ENCODE peak calls at places on chromosomes 4 and X, in eight cellular contexts. W, N, V, S, K, Q, C and T are unnamed samples.

GRCh38 chrX:101219840-101220191 is 230 bp downstream of the DRP2 start:
- DNase-seq in K (peak; percentile 49), Q (no peak), N (peak; percentile 38), S (no peak), W (peak; percentile 11), V (no peak), C (no peak), T (no peak)

GRCh38 chrX:103878466-103879151 is 46.6 kb upstream of the RAB9B start:
- DNase-seq in W (no peak), Q (no peak), V (no peak), C (peak; percentile 52), S (no peak), K (peak; percentile 72), N (no peak), T (no peak)

GRCh38 chr4:7806724-7807123 is 132.9 kb downstream of the AFAP1 start:
- DNase-seq in N (no peak), V (peak; percentile 11), W (no peak), K (no peak), S (no peak), Q (no peak), C (no peak), T (no peak)

GRCh38 chr4:87949961-87950360 is 25.6 kb upstream of the SPP1 start:
- DNase-seq in N (no peak), C (peak; percentile 5), V (no peak), S (peak; percentile 54), W (no peak), Q (no peak), K (peak; percentile 50), T (no peak)

GRCh38 chr4:141338238-141338637 is 117.5 kb downstream of the ZNF330 start:
- DNase-seq in S (no peak), Q (no peak), K (no peak), C (no peak), N (no peak), W (no peak), V (no peak), T (no peak)

GRCh38 chr4:41963105-41963504 is 18.5 kb upstream of the DCAF4L1 start:
- DNase-seq in Q (no peak), N (no peak), W (no peak), K (peak; percentile 50), V (no peak), C (peak; percentile 41), S (no peak), T (no peak)

GRCh38 chr4:39818646-39819045 is 120.7 kb downstream of the UBE2K start:
- DNase-seq in V (peak; percentile 37), S (no peak), K (no peak), N (no peak), W (no peak), C (no peak), Q (no peak), T (no peak)

GRCh38 chr4:113148925-113149324 is 99.5 kb downstream of the ANK2 start:
- DNase-seq in S (no peak), Q (no peak), N (no peak), V (no peak), C (no peak), K (no peak), W (no peak), T (no peak)

GRCh38 chr4:138223191-138223910 is 18.8 kb downstream of the SLC7A11 start:
- DNase-seq in W (no peak), N (no peak), Q (no peak), K (no peak), S (no peak), V (no peak), C (no peak), T (no peak)

GRCh38 chrX:152865232-152865920 is 32.5 kb upstream of the ZNF185 start:
- DNase-seq in Q (no peak), W (no peak), S (no peak), N (no peak), V (no peak), K (no peak), C (no peak), T (no peak)

GRCh38 chrX:101449279-101449678 is 36.0 kb upstream of the ARMCX4 start:
- DNase-seq in C (no peak), W (no peak), Q (no peak), S (no peak), V (no peak), K (no peak), N (no peak), T (no peak)

GRCh38 chr4:26385690-26386089 is 64.9 kb downstream of the RBPJ start:
- DNase-seq in N (no peak), Q (no peak), C (no peak), K (no peak), V (no peak), W (no peak), S (no peak), T (no peak)

DNA sequence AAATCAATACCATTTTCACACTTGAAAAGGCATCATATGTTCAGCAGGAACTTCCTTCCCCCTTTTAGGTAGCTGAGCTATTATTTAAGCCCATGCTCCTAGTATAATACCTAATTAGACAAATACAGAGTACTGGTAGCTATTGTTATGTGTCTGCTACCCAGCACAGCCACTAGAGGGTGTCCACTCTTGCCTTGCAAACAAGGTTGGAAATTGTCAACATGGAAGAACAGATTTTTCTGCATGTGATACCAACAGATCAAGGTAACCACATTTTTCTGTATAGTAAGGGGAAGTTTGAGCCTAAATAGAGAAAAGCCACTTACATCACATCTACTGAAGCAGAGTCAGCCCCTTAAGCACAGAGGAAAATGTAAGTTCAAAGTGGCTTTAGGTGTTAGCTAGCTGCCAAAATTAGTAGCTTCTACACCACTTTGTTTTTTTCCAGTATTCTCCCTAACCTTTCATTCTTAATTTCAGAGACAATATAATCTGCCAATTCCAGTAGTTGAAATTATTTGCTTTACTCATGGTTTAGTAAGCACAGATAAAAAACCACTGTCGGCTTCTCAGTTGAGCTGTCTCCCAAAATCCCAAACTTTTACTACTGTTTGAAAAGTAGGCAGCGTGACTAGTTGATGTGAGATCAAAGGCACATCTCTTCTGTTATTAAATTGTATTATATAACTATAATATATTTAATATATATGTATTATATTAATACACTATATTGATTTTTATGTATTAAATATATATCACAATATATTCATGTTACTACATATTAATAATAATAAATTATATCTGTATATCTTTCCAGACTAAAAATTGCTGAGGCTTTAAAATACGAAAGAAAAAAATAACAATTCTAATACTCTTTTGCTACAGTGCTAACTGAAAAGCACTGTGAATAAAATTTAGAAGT is 38.2 kb downstream of the EDNRA start:
- DNase-seq in C (peak; percentile 81), W (peak; percentile 47), K (peak; percentile 93), Q (peak; percentile 27), N (peak; percentile 65), S (peak; percentile 65), V (no peak), T (peak; percentile 33)
- TF ChIP-seq CTCF in C (peak; percentile 96), W (peak; percentile 76), K (peak; percentile 97), Q (no peak), N (peak; percentile 87), S (peak; percentile 86), V (peak; percentile 81), T (peak; percentile 87)

DNA sequence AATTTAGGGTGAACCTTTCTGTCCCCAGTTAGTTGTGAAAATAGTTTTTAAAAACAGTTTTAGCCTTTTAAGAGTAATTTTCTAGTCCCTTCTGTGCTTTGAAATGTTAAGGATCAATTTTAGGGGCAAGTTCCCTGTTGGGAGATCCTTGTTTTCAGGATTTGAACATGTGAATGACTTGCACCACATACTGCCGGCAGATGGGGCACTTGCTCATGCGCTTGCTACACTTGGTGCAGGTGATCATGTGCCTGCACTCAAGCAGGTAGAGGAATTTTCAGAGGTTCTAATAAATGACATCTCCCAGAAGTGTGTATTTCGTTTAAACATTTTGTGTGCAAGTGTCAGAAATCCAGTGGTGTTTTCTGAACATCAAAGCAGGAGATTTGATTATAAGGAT is 195.9 kb downstream of the CHM start:
- DNase-seq in N (peak; percentile 18), C (no peak), S (peak; percentile 21), K (peak; percentile 34), V (no peak), W (no peak), Q (no peak), T (no peak)
- TF ChIP-seq CTCF in N (no peak), C (no peak), S (peak; percentile 20), K (peak; percentile 69), V (peak; percentile 11), W (no peak), Q (no peak), T (peak; percentile 69)

GRCh38 chr4:55431710-55432336 is 36.1 kb downstream of the TMEM165 start:
- DNase-seq in S (no peak), K (no peak), Q (no peak), N (no peak), W (no peak), V (no peak), C (no peak), T (no peak)

GRCh38 chr4:55437356-55437796 is 41.6 kb downstream of the TMEM165 start:
- DNase-seq in C (no peak), W (no peak), K (peak; percentile 73), V (no peak), N (no peak), Q (no peak), S (peak; percentile 40), T (no peak)

GRCh38 chr4:55437823-55438222 is 42.1 kb downstream of the TMEM165 start:
- DNase-seq in W (no peak), K (no peak), Q (no peak), S (no peak), V (no peak), C (no peak), N (no peak), T (no peak)

GRCh38 chr4:55438314-55438713 is 42.6 kb downstream of the TMEM165 start:
- DNase-seq in Q (no peak), C (no peak), S (no peak), V (no peak), K (no peak), N (no peak), W (no peak), T (no peak)

DNA sequence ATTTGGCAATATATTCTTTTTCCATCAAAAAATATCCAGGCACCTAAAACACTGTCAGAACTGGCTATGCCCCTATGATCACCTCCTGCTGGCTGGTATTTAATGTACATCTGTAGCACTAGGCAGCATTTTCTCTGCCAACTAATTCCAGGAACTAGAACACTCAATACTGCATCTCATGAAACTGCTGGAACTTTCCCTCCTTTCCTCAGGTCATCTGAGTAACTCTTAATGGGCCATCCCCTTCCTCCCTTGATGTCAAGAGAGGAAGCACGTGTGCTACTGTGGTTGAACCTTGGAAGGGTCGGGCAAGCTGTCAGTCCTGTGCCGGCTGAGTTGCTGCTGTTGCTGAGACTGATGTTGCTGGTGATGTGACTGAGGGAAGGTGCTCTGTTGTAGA is 39.4 kb downstream of the TMEM165 start:
- DNase-seq in S (no peak), K (peak; percentile 75), Q (no peak), V (no peak), C (no peak), W (peak; percentile 13), N (no peak), T (no peak)
- TF ChIP-seq CTCF in S (no peak), K (peak; percentile 62), Q (no peak), V (no peak), C (peak; percentile 16), W (no peak), N (no peak), T (peak; percentile 37)

DNA sequence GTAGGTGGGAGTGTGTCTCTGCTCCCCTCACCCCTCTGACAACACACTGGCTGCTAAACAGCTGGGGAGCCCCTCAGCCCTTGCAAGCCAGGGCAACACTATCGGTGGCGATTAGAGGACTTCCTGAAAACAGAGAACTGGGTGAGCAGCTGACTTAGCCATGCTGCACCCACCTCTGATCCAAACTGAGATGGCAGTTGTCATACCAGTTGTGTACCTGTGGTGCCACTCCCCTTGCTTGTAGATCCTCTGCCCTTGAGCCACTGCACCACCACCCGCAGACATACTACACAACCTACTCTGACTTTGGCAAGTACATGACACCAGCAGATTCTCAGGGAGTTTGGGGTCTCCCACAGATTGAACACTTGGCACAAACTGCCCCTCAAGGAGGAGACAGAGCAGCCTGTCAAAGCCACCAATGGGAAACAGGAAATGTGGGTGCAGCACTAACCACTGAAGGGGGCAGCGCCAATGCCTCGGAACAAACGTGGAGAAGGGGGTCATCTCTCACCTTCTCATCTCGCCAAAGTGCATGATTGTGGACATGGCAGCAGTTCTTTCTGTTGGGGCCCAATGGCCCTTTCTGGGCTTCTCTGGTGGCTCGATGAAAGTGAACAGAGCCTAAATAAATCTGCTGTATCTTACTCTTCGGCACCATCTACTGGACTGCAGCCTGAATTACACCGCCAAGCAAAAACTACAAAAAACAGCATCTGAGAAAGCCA is 119.8 kb downstream of the NEK1 start:
- DNase-seq in N (peak; percentile 30), Q (no peak), S (no peak), C (peak; percentile 62), K (peak; percentile 71), W (peak; percentile 17), V (no peak), T (peak; percentile 18)
- TF ChIP-seq CTCF in N (peak; percentile 82), Q (no peak), S (peak; percentile 20), C (peak; percentile 82), K (peak; percentile 89), W (peak; percentile 50), V (peak; percentile 38), T (peak; percentile 71)